ENCODE peak calls at places on chromosomes 13 and 19, in ten cellular contexts. L, A, U, X, F, B, J, V, Y and D are unnamed samples.

GRCh38 chr13:40974460-40975407 is 44.4 kb downstream of the ELF1 start:
- DNase-seq in L (peak), A (no peak), U (no peak), X (peak), F (peak), B (no peak), J (no peak), V (no peak), Y (peak), D (peak)

GRCh38 chr19:9931629-9932028 is 4.7 kb downstream of the OLFM2 start:
- DNase-seq in L (no peak), A (no peak), U (no peak), X (no peak), F (no peak), B (no peak), J (no peak), V (no peak), Y (no peak), D (no peak)

GRCh38 chr19:37980419-37980975 is 73.5 kb downstream of the SIPA1L3 start:
- DNase-seq in L (peak), A (no peak), U (no peak), X (no peak), F (no peak), B (no peak), J (no peak), V (no peak), Y (no peak), D (no peak)

GRCh38 chr19:7159105-7159933 is 89.8 kb downstream of the ZNF557 start:
- DNase-seq in L (no peak), A (no peak), U (no peak), X (no peak), F (no peak), B (no peak), J (no peak), V (no peak), Y (no peak), D (peak)

GRCh38 chr13:49226613-49227012 is 6.5 kb downstream of the MLNR start:
- DNase-seq in L (no peak), A (no peak), U (no peak), X (no peak), F (no peak), B (no peak), J (no peak), V (no peak), Y (no peak), D (no peak)

GRCh38 chr19:8610041-8610927 is at the start of gene ADAMTS10:
- DNase-seq in L (no peak), A (no peak), U (peak), X (peak), F (peak), B (no peak), J (peak), V (peak), Y (peak), D (peak)

GRCh38 chr19:38265213-38265861 is 964 bp downstream of the SPINT2 start:
- DNase-seq in L (no peak), A (no peak), U (no peak), X (no peak), F (no peak), B (no peak), J (no peak), V (no peak), Y (no peak), D (no peak)

GRCh38 chr19:38270587-38271167 is 6.3 kb downstream of the SPINT2 start:
- DNase-seq in L (peak), A (no peak), U (no peak), X (no peak), F (no peak), B (no peak), J (no peak), V (no peak), Y (no peak), D (no peak)

GRCh38 chr19:10858204-10858828 is 10.1 kb downstream of the C19orf38 start:
- DNase-seq in L (no peak), A (no peak), U (no peak), X (peak), F (no peak), B (no peak), J (peak), V (peak), Y (peak), D (peak)

GRCh38 chr13:67228909-67229308 is 1.2 kb downstream of the PCDH9 start:
- DNase-seq in L (no peak), A (no peak), U (no peak), X (no peak), F (no peak), B (no peak), J (no peak), V (no peak), Y (no peak), D (no peak)

GRCh38 chr13:43087960-43088580 is 64.7 kb downstream of the DNAJC15 start:
- DNase-seq in L (no peak), A (no peak), U (no peak), X (no peak), F (no peak), B (no peak), J (no peak), V (no peak), Y (no peak), D (no peak)

GRCh38 chr19:6424190-6424938 is at the start of gene KHSRP:
- DNase-seq in L (no peak), A (no peak), U (peak), X (peak), F (no peak), B (no peak), J (peak), V (peak), Y (peak), D (peak)

GRCh38 chr19:8697671-8698432 is 743 bp downstream of the ACTL9 start:
- DNase-seq in L (no peak), A (no peak), U (no peak), X (peak), F (peak), B (no peak), J (peak), V (peak), Y (peak), D (no peak)